ENCODE peak calls at places on chromosomes 1 and 21, in four cellular contexts. S is HepG2, P is K562, U is GM12878. H is an unnamed sample.

GRCh38 chr1:184315254-184315653 is 71.6 kb upstream of the C1orf21 start:
- DNase-seq in U (no peak), S (no peak), P (no peak), H (no peak)

GRCh38 chr1:204578867-204579664 is 62.9 kb downstream of the MDM4 start:
- DNase-seq in S (no peak), P (no peak), U (peak; percentile 65), H (no peak)

GRCh38 chr21:42862774-42863503 is 16.4 kb downstream of the WDR4 start:
- DNase-seq in U (no peak), S (no peak), P (no peak), H (no peak)

GRCh38 chr1:203597386-203598040 is 29.1 kb upstream of the ATP2B4 start:
- DNase-seq in U (no peak), S (no peak), P (no peak), H (no peak)

GRCh38 chr1:29822895-29823294 is 586.6 kb downstream of the PTPRU start:
- DNase-seq in S (no peak), U (no peak), P (no peak), H (no peak)

GRCh38 chr1:25109527-25109926 is 122.8 kb downstream of the SYF2 start:
- DNase-seq in U (no peak), S (no peak), P (peak; percentile 41), H (no peak)

GRCh38 chr1:15956150-15956549 is 19.8 kb downstream of the ZBTB17 start:
- DNase-seq in P (no peak), U (no peak), S (no peak), H (no peak)

GRCh38 chr21:41207401-41208388 is 39.7 kb downstream of the BACE2 start:
- DNase-seq in U (no peak), P (no peak), S (peak; percentile 3), H (no peak)

GRCh38 chr1:36486436-36487335 is 4.0 kb upstream of the CSF3R start:
- DNase-seq in S (peak; percentile 98), U (no peak), P (peak; percentile 25), H (no peak)

GRCh38 chr21:45916011-45916840 is 65.3 kb upstream of the COL6A1 start:
- DNase-seq in S (no peak), P (no peak), U (no peak), H (no peak)

GRCh38 chr1:159869173-159869572 is 6.7 kb upstream of the VSIG8 start:
- DNase-seq in U (no peak), S (no peak), P (peak; percentile 59), H (no peak)

GRCh38 chr1:224178894-224179293 is 4.1 kb upstream of the DEGS1 start:
- DNase-seq in S (no peak), P (no peak), U (no peak), H (no peak)

GRCh38 chr1:1920057-1920607 is 1.1 kb upstream of the TMEM52 start:
- DNase-seq in S (no peak), P (no peak), U (no peak), H (no peak)

GRCh38 chr1:183019860-183020259 is 3.4 kb upstream of the LAMC1 start:
- DNase-seq in S (peak; percentile 59), P (no peak), U (no peak), H (no peak)

GRCh38 chr21:39429445-39429844 is 16.1 kb downstream of the LCA5L start:
- DNase-seq in S (no peak), P (no peak), U (no peak), H (no peak)
- TF ChIP-seq FOXK2 in S (no peak), P (no peak), U (no peak), H (no peak)

GRCh38 chr1:175978476-175978875 is 228.6 kb downstream of the COP1 start:
- DNase-seq in P (no peak), U (no peak), S (no peak), H (no peak)
- TF ChIP-seq FOXK2 in P (no peak), U (no peak), S (no peak), H (no peak)

DNA sequence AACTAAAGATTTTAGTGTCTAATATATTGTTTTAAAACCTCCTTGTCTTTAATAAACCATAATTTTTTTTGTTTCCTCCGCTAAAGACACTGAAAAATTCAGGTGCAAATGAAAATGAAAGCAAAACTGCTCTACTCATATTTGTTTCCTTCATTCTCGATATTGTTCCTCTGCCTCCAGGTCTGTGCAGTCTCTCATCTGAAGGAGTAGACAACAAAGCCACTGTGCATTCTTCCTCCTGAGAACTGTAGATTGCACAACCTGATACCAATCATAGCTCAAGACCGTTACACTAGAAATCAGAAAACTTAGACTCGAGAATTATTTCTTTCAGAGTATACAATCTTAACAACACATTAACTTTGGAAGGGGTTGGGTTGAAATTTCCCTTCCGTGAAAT is 373.1 kb upstream of the CXADR start:
- DNase-seq in P (no peak), S (no peak), U (no peak), H (no peak)
- TF ChIP-seq FOXK2 in P (no peak), S (no peak), U (no peak), H (no peak)

GRCh38 chr21:37712204-37712934 is 203.9 kb downstream of the KCNJ6 start:
- DNase-seq in U (no peak), S (peak; percentile 41), P (peak; percentile 67), H (peak; percentile 73)
- TF ChIP-seq FOXK2 in U (no peak), S (no peak), P (no peak), H (no peak)

GRCh38 chr1:91724231-91724630 is 161.7 kb downstream of the TGFBR3 start:
- DNase-seq in S (no peak), P (no peak), U (no peak), H (no peak)

GRCh38 chr1:91727763-91728162 is 158.2 kb downstream of the TGFBR3 start:
- DNase-seq in U (no peak), P (no peak), S (no peak), H (no peak)

GRCh38 chr1:91729621-91730348 is 156.2 kb downstream of the TGFBR3 start:
- DNase-seq in P (no peak), S (no peak), U (no peak), H (no peak)

GRCh38 chr1:91724644-91725043 is 161.3 kb downstream of the TGFBR3 start:
- DNase-seq in P (no peak), S (no peak), U (no peak), H (no peak)

GRCh38 chr1:91725961-91726704 is 159.8 kb downstream of the TGFBR3 start:
- DNase-seq in U (no peak), P (no peak), S (peak; percentile 40), H (no peak)
- TF ChIP-seq FOXK2 in U (no peak), P (no peak), S (no peak), H (no peak)

DNA sequence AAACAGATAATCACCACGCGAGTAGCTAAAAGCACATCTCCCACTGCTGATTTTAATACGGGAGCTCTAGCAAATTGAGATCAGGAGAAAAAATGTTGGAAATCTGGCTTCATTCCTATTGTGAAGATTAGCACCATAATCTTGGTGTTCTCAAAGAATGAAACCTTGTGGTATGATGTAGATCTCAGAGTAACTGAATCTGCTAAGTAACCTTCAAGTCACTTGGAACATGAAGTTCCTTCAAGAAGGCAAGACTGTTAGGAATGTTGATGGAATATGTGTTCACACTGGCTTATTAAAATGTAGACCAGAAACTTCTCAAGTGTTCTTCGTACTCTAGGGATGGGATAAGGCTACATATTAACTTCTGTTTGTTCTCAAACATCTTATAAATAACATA is 117.4 kb upstream of the CHRM3 start:
- DNase-seq in U (no peak), S (no peak), P (no peak), H (no peak)
- TF ChIP-seq FOXK2 in U (no peak), S (no peak), P (no peak), H (no peak)

DNA sequence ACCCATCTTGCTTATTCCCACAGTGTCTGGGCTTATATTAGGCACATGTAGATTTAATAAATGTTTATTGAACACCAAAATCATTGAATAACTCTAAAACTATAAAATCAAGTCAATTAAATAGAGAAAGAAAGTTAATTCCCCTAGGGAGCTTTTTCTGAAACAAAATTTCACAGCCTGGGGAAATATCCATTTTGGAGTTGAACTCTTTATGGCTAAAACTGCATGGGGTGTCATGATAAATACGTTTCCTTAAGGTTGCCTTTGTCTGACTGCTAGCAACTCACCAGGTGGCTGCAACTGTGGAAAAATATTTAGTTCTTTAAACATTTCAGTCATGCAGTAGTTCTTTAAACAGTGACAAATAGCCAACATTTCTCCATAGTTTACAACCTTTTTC is 496.2 kb downstream of the LRRIQ3 start:
- DNase-seq in S (no peak), P (no peak), U (no peak), H (no peak)
- TF ChIP-seq FOXK2 in S (no peak), P (no peak), U (no peak), H (no peak)

GRCh38 chr1:230425252-230426061 is 675 bp downstream of the PGBD5 start:
- DNase-seq in S (no peak), P (no peak), U (no peak), H (peak; percentile 53)
- TF ChIP-seq FOXK2 in S (no peak), P (no peak), U (no peak), H (no peak)